ENCODE peak calls at places on chromosomes 2 and 18, in eight cellular contexts. Y, E, V, K, Z, Q, I and T are unnamed samples.

GRCh38 chr2:200042102-200042735 is 86.8 kb downstream of the MAIP1 start:
- DNase-seq in Q (no peak), K (no peak), Z (peak; percentile 74), I (peak; percentile 97), V (no peak), Y (no peak), E (peak; percentile 17), T (peak; percentile 46)

GRCh38 chr18:68494802-68495560 is 219.9 kb downstream of the TMX3 start:
- DNase-seq in V (no peak), Q (no peak), Y (no peak), K (no peak), Z (peak; percentile 96), E (peak; percentile 78), I (peak; percentile 98), T (peak; percentile 89)

GRCh38 chr18:10559566-10560456 is 34.0 kb downstream of the NAPG start:
- DNase-seq in Z (no peak), I (no peak), V (peak; percentile 12), E (no peak), Y (no peak), Q (no peak), K (no peak), T (no peak)

GRCh38 chr2:12416600-12416999 is 300.1 kb upstream of the TRIB2 start:
- DNase-seq in E (peak; percentile 37), Z (peak; percentile 61), I (peak; percentile 81), Q (no peak), K (no peak), V (peak; percentile 68), Y (no peak), T (peak; percentile 32)

GRCh38 chr2:144256996-144257707 is 262.8 kb downstream of the ZEB2 start:
- DNase-seq in V (peak; percentile 54), K (no peak), Z (peak; percentile 82), Q (no peak), I (peak; percentile 67), Y (no peak), E (no peak), T (peak; percentile 25)

GRCh38 chr2:60560734-60561649 is 7.5 kb upstream of the BCL11A start:
- DNase-seq in K (no peak), V (peak; percentile 68), I (no peak), Q (peak; percentile 59), Y (no peak), E (no peak), Z (peak; percentile 33), T (no peak)

GRCh38 chr18:60372598-60372997 is at the start of gene MC4R:
- DNase-seq in K (no peak), E (peak; percentile 72), I (peak; percentile 59), V (peak; percentile 3), Z (peak; percentile 87), Y (no peak), Q (no peak), T (peak; percentile 69)

GRCh38 chr18:48412339-48412929 is 3.3 kb upstream of the ZBTB7C start:
- DNase-seq in Y (no peak), V (peak; percentile 48), Q (peak; percentile 67), E (no peak), I (peak; percentile 26), Z (peak; percentile 21), K (no peak), T (no peak)

GRCh38 chr2:1936411-1936980 is 192.2 kb upstream of the PXDN start:
- DNase-seq in I (no peak), K (peak; percentile 6), Y (peak; percentile 31), Q (no peak), E (no peak), Z (no peak), V (no peak), T (no peak)

GRCh38 chr2:192267484-192267883 is 72.8 kb upstream of the TMEFF2 start:
- DNase-seq in I (peak; percentile 56), K (no peak), Q (no peak), Y (no peak), V (no peak), Z (peak; percentile 72), E (peak; percentile 21), T (peak; percentile 46)

GRCh38 chr2:20880221-20880771 is 57.4 kb upstream of the LDAH start:
- DNase-seq in K (no peak), Y (no peak), V (no peak), I (no peak), Z (no peak), Q (no peak), E (no peak), T (no peak)
- TF ChIP-seq CTCF in K (no peak), Y (no peak), V (no peak), I (no peak), Z (no peak), Q (no peak), E (no peak), T (no peak)

GRCh38 chr2:130836501-130837174 is at the start of gene ARHGEF4:
- DNase-seq in E (no peak), V (peak; percentile 56), Q (no peak), K (no peak), Z (no peak), I (no peak), Y (no peak), T (no peak)

GRCh38 chr2:130837175-130837810 is 579 bp downstream of the ARHGEF4 start:
- DNase-seq in I (no peak), E (no peak), K (no peak), Y (no peak), V (no peak), Q (no peak), Z (no peak), T (no peak)

GRCh38 chr2:130835766-130836015 is 1.0 kb upstream of the ARHGEF4 start:
- DNase-seq in V (no peak), Q (no peak), Y (no peak), K (no peak), E (no peak), I (no peak), Z (no peak), T (no peak)

GRCh38 chr2:130839011-130839780 is 2.5 kb downstream of the ARHGEF4 start:
- DNase-seq in Y (no peak), Z (no peak), I (no peak), V (no peak), E (no peak), K (no peak), Q (no peak), T (no peak)

GRCh38 chr2:130837811-130838565 is 1.3 kb downstream of the ARHGEF4 start:
- DNase-seq in I (no peak), K (no peak), Y (no peak), E (no peak), Z (no peak), V (no peak), Q (no peak), T (no peak)
- H3K4me3 ChIP-seq in I (no peak overlapping the region), K (no peak overlapping the region), Y (no peak overlapping the region), E (no peak overlapping the region), Z (no peak overlapping the region), V (no peak overlapping the region), Q (no peak overlapping the region), T (no peak overlapping the region)

DNA sequence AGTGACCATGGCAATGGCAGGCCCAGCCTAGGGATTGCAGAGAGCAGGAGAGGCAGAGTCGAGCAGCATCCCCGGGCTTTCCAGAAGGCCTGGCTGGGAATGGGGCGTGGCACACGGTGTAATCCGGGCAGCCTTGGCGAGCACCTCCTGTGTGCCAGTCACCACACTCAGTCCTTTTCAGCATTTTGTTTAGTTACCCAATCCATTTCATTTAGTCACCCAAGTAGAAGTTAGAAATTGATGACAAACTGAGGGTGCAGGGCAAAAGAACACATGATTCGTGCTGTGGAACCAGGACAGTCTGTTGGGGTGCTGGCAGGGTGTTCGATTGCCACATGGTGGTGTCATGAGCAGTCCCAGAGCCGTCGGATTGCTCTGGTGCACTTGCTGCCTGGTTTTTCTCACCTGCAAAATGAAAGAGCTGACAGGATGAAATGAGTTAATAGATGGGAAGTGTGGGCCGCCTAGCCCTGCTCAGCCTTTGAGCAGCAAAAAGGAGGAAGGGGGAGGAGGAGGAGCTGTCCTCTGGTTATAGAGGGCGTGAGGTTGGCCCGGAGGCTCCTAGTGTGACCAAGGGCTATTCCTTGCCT is 299.4 kb downstream of the AGAP1 start:
- DNase-seq in E (no peak), Y (no peak), I (peak; percentile 12), K (no peak), Z (peak; percentile 25), Q (no peak), V (peak; percentile 73), T (no peak)
- TF ChIP-seq CTCF in E (peak; percentile 25), Y (no peak), I (peak; percentile 39), K (no peak), Z (peak; percentile 31), Q (no peak), V (peak; percentile 77), T (peak; percentile 33)

GRCh38 chr2:71578665-71579371 is 125.5 kb downstream of the DYSF start:
- DNase-seq in E (no peak), K (peak; percentile 93), Q (no peak), Z (peak; percentile 59), V (no peak), Y (no peak), I (peak; percentile 30), T (peak; percentile 3)
- H3K4me3 ChIP-seq in E (no peak overlapping the region), K (no peak overlapping the region), Q (no peak overlapping the region), Z (peak overlapping the region; percentile 38), V (no peak overlapping the region), Y (no peak overlapping the region), I (no peak overlapping the region), T (no peak overlapping the region)

GRCh38 chr2:107936427-107937359 is 49.6 kb upstream of the SLC5A7 start:
- DNase-seq in V (peak; percentile 47), E (no peak), Y (no peak), K (no peak), Z (no peak), Q (peak; percentile 30), I (peak; percentile 9), T (no peak)
- TF ChIP-seq CTCF in V (peak; percentile 36), E (no peak), Y (no peak), K (no peak), Z (peak; percentile 34), Q (peak; percentile 53), I (peak; percentile 37), T (peak; percentile 40)

GRCh38 chr2:10978112-10978670 is 66.5 kb downstream of the KCNF1 start:
- DNase-seq in E (no peak), I (no peak), Y (no peak), V (no peak), Q (no peak), Z (no peak), K (peak; percentile 54), T (no peak)
- H3K4me3 ChIP-seq in E (no peak overlapping the region), I (no peak overlapping the region), Y (no peak overlapping the region), V (no peak overlapping the region), Q (no peak overlapping the region), Z (no peak overlapping the region), K (no peak overlapping the region), T (no peak overlapping the region)

DNA sequence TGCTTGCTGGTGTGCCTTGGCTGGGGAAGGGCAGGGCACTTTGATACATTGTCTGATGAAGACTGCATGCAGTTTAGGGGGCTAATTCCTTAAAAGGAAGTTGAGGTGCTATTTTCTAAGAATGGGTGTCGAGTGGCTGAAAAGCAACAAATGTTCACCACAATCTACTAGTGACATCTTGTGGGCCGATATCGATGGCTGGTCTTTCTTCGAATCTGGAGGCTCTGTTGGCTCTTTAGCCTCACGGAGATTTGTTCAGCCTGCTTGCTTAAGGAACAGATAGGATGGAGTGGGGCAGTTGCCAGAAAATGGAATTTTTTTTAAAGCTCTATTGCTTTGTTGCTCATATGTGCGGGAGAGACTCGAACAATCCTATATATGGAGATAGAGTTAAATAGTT is 71.0 kb upstream of the LYPD6B start:
- DNase-seq in V (peak; percentile 40), I (peak; percentile 2), Z (no peak), Q (no peak), K (no peak), Y (no peak), E (no peak), T (no peak)
- TF ChIP-seq CTCF in V (no peak), I (no peak), Z (no peak), Q (no peak), K (no peak), Y (no peak), E (no peak), T (peak; percentile 10)

GRCh38 chr2:102618452-102619413 is 620 bp upstream of the SLC9A2 start:
- DNase-seq in Z (no peak), Y (no peak), Q (no peak), E (no peak), I (peak; percentile 3), V (peak; percentile 37), K (no peak), T (no peak)
- H3K4me3 ChIP-seq in Z (no peak overlapping the region), Y (peak overlapping the region; percentile 52), Q (peak overlapping the region; percentile 49), E (peak overlapping the region; percentile 26), I (peak overlapping the region; percentile 24), V (no peak overlapping the region), K (peak overlapping the region; percentile 16), T (peak overlapping the region; percentile 21)